ENCODE peak calls at places on chromosomes 5 and 9, in seven cellular contexts. W, N, I, E, S, J and U are unnamed samples.
A peak's percentile ranks its signal among the peaks of the same experiment; 100 is the strongest.

GRCh38 chr9:126164796-126165525 is 161.7 kb upstream of the MVB12B start:
- DNase-seq in E (no peak), W (no peak), I (no peak), J (peak; percentile 37), N (no peak), S (no peak), U (no peak)

GRCh38 chr5:6419340-6419852 is 29.3 kb upstream of the UBE2QL1 start:
- DNase-seq in E (no peak), S (no peak), W (no peak), J (no peak), I (no peak), N (no peak), U (no peak)

GRCh38 chr9:117649126-117649525 is 55.1 kb upstream of the TLR4 start:
- DNase-seq in S (no peak), E (no peak), J (no peak), N (no peak), W (no peak), I (no peak), U (no peak)

GRCh38 chr9:70131296-70131695 is 87.6 kb downstream of the MAMDC2 start:
- DNase-seq in I (no peak), J (no peak), N (no peak), E (no peak), S (no peak), W (no peak), U (no peak)

GRCh38 chr5:80192507-80193241 is 63.2 kb downstream of the SERINC5 start:
- DNase-seq in J (no peak), I (no peak), N (peak; percentile 51), E (no peak), S (no peak), W (no peak), U (peak; percentile 26)

GRCh38 chr5:177025139-177025538 is 2.6 kb downstream of the ZNF346 start:
- DNase-seq in J (no peak), N (no peak), W (no peak), I (no peak), E (no peak), S (no peak), U (no peak)

GRCh38 chr5:14676320-14676719 is 11.8 kb downstream of the OTULIN start:
- DNase-seq in S (no peak), I (no peak), N (peak; percentile 40), J (no peak), W (no peak), E (no peak), U (peak; percentile 51)

GRCh38 chr5:146218163-146218562 is 14.8 kb downstream of the RBM27 start:
- DNase-seq in I (no peak), E (no peak), W (no peak), S (no peak), J (no peak), N (no peak), U (no peak)

GRCh38 chr5:173829826-173830225 is 58.3 kb upstream of the CPEB4 start:
- DNase-seq in E (no peak), N (peak; percentile 40), W (no peak), J (no peak), I (no peak), S (no peak), U (peak; percentile 58)

GRCh38 chr9:37324261-37324683 is 98.2 kb upstream of the GRHPR start:
- DNase-seq in S (peak; percentile 1), N (peak; percentile 53), W (peak; percentile 82), E (no peak), I (peak; percentile 12), J (no peak), U (peak; percentile 12)

GRCh38 chr5:148976569-148977321 is 86.1 kb downstream of the SH3TC2 start:
- DNase-seq in S (peak; percentile 61), N (peak; percentile 48), J (no peak), W (peak; percentile 54), E (no peak), I (no peak), U (peak; percentile 92)

GRCh38 chr5:57804500-57804899 is 321.9 kb upstream of the ACTBL2 start:
- DNase-seq in J (no peak), E (no peak), W (no peak), N (no peak), I (no peak), S (no peak), U (no peak)

GRCh38 chr9:124135813-124136365 is 121.9 kb upstream of the NEK6 start:
- DNase-seq in I (no peak), J (no peak), S (no peak), W (no peak), N (no peak), E (no peak), U (no peak)

GRCh38 chr9:72997387-72997995 is 44.6 kb upstream of the ALDH1A1 start:
- DNase-seq in N (no peak), W (no peak), E (peak; percentile 29), I (no peak), S (no peak), J (no peak), U (no peak)

GRCh38 chr9:72996106-72996505 is 43.3 kb upstream of the ALDH1A1 start:
- DNase-seq in W (no peak), S (no peak), I (no peak), E (no peak), N (no peak), J (no peak), U (no peak)

GRCh38 chr9:72995131-72996024 is 42.5 kb upstream of the ALDH1A1 start:
- DNase-seq in W (no peak), J (no peak), E (no peak), S (no peak), N (no peak), I (no peak), U (no peak)

GRCh38 chr9:72998363-72998762 is 45.5 kb upstream of the ALDH1A1 start:
- DNase-seq in J (no peak), E (no peak), N (no peak), S (no peak), W (no peak), I (no peak), U (no peak)

DNA sequence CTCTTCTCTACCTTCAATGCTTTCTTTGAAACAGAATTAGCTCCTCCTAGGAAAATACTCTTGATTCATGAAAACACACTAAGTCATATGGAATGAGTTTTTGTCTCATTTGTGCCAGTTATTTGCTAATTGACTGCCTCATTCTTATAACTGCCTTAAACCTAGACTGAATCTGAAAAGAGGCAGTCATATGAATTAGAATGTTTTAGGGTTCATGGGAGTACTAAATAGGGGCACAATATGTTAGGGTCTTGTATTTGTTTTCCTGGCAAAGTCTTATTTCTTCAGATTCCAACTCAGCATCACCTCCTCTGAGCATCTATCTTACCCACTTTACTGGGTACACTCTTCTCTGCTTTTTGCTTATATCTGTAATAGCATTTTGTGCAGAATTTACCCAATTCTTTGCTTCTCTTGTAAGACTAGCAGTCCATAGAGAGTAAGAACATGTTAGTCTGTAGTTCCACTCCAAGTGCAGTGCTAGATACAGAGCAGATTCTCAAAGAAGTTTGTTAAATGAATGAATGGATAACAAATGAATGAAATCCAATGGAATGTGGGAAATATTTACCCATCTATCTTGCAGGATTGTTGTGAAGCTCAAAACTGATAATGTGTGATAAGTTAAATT is 43.9 kb upstream of the ALDH1A1 start:
- DNase-seq in I (no peak), N (no peak), S (no peak), W (no peak), J (no peak), E (no peak), U (no peak)
- H2AK5ac ChIP-seq in I (no peak overlapping the region), N (no peak overlapping the region), S (no peak overlapping the region), W (no peak overlapping the region), J (no peak overlapping the region), E (no peak overlapping the region), U (no peak overlapping the region)

GRCh38 chr9:8531831-8532230 is 732.3 kb upstream of the DMAC1 start:
- DNase-seq in S (no peak), I (no peak), E (no peak), W (no peak), J (no peak), N (no peak), U (no peak)
- H2BK5ac ChIP-seq in S (no peak overlapping the region), I (no peak overlapping the region), E (no peak overlapping the region), W (no peak overlapping the region), J (no peak overlapping the region), N (no peak overlapping the region), U (no peak overlapping the region)

GRCh38 chr9:136268318-136268717 is 22.7 kb upstream of the QSOX2 start:
- DNase-seq in S (peak; percentile 74), J (no peak), W (no peak), I (peak; percentile 46), N (no peak), E (peak; percentile 66), U (no peak)

GRCh38 chr9:136264803-136265405 is 19.3 kb upstream of the QSOX2 start:
- DNase-seq in J (no peak), S (no peak), I (no peak), W (no peak), N (no peak), E (no peak), U (no peak)

GRCh38 chr9:136267261-136268111 is 21.9 kb upstream of the QSOX2 start:
- DNase-seq in I (peak; percentile 61), E (peak; percentile 90), S (peak; percentile 90), W (peak; percentile 44), J (peak; percentile 90), N (peak; percentile 78), U (peak; percentile 77)

GRCh38 chr9:136264046-136264802 is 18.6 kb upstream of the QSOX2 start:
- DNase-seq in S (no peak), J (no peak), N (no peak), W (no peak), I (no peak), E (no peak), U (no peak)

DNA sequence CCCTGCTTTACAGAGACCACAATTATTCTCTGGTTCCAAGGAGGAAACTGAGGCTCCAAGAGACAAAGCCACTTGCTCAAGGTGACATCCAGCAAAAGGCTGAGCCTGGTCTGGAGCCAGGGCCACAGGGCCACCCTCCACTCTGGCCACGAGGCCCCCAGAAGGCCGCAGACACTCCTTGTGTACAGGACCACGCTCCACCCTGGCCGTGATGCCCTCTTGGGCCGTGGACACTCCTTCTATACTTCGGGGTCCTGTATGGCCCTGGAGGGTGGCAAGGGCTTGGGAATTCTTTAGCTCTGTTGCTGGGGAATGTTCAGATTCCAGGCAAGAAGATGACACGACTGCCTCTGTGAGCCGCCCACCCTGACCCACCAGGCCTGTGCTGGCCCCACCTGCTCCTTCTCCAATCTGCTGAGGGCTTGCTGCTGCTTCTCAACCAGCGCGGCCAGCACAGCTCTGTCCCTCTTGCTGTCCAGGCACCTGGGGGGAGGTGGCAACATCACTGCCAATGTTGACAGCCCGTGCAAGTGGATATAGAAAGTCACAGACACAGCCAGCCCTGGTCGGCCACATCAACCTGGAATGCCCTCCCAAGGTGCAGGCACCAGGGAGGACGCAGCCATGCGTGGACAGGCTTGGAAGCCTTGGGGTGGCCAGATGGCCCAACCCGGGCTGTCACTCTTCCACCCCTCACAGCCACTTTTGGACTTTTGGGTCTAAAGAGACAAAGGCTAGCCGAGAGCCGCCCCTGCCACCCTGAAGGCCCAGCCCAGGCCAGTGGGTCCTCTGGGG is 20.1 kb upstream of the QSOX2 start:
- DNase-seq in W (no peak), S (no peak), E (no peak), N (no peak), J (no peak), I (no peak), U (no peak)
- H2AK5ac ChIP-seq in W (no peak overlapping the region), S (no peak overlapping the region), E (no peak overlapping the region), N (no peak overlapping the region), J (no peak overlapping the region), I (peak overlapping the region; percentile 20), U (no peak overlapping the region)

DNA sequence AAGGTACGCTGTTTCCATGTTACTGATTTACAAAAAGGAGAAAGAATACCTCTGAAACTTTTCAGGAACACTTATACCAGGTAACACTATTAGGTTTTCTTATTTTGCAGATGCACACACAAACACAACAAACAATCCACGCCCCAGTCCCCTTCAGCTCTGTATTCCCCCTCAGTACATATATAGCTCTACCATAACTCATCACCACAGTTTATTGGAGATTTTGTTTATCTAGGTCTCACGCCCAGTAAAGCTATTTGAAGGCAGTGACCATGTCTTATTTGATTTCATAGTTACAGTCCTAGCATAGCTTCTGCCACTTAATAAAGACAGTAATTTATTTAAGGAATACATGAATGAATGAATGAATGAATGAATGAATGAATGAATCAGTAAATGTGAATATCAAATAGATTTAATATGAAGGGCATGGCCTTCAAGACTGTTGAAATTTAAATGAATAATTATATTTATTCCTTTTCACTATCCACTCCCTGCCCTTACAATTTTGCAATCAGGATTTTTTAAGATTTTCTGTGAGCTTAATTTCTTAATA is 32.9 kb downstream of the INVS start:
- DNase-seq in J (no peak), I (no peak), W (no peak), N (no peak), E (no peak), S (no peak), U (no peak)
- H2BK5ac ChIP-seq in J (no peak overlapping the region), I (no peak overlapping the region), W (no peak overlapping the region), N (no peak overlapping the region), E (no peak overlapping the region), S (no peak overlapping the region), U (no peak overlapping the region)